ENCODE peak calls at places on chromosomes 3 and 15, in seven cellular contexts. S is adipocyte, I is AG10803, M is NCI-H1105 treated with DMSO at 0.1 percent for 48 hours, R is HCEC 1CT, W is mesenteric fat pad, K is neural crest cell. T is an unnamed sample.

GRCh38 chr15:65583701-65584100 is 27.2 kb downstream of the INTS14 start:
- DNase-seq in S (peak), I (peak), M (peak), R (no peak), W (no peak), K (peak), T (peak)

GRCh38 chr3:46297658-46298423 is 55.6 kb downstream of the CCR3 start:
- DNase-seq in S (no peak), I (no peak), M (no peak), R (peak), W (peak), K (no peak), T (peak)

GRCh38 chr15:83515171-83515570 is 68.0 kb downstream of the SH3GL3 start:
- DNase-seq in S (no peak), I (no peak), M (no peak), R (no peak), W (no peak), K (no peak), T (no peak)

GRCh38 chr3:156826144-156826895 is at the start of gene LEKR1:
- DNase-seq in S (peak), I (peak), M (peak), R (peak), W (peak), K (peak), T (peak)

GRCh38 chr15:77180757-77181156 is 109.8 kb upstream of the TSPAN3 start:
- DNase-seq in S (peak), I (peak), M (no peak), R (peak), W (no peak), K (no peak), T (no peak)

GRCh38 chr15:69468241-69469121 is 15.9 kb downstream of the RPLP1 start:
- DNase-seq in S (no peak), I (no peak), M (peak), R (no peak), W (no peak), K (no peak), T (peak)

GRCh38 chr3:192751148-192751547 is 23.8 kb upstream of the FGF12 start:
- DNase-seq in S (no peak), I (no peak), M (no peak), R (no peak), W (no peak), K (no peak), T (no peak)

GRCh38 chr3:10964537-10965167 is 27.9 kb upstream of the SLC6A1 start:
- DNase-seq in S (no peak), I (no peak), M (no peak), R (no peak), W (no peak), K (peak), T (peak)

GRCh38 chr3:61936344-61936937 is 375.1 kb downstream of the PTPRG start:
- DNase-seq in S (peak), I (no peak), M (no peak), R (peak), W (no peak), K (peak), T (peak)

GRCh38 chr15:76163429-76164020 is 103.7 kb downstream of the TMEM266 start:
- DNase-seq in S (peak), I (peak), M (no peak), R (peak), W (no peak), K (no peak), T (no peak)

GRCh38 chr15:67915374-67916050 is 75.7 kb upstream of the RNU6-1 start:
- DNase-seq in S (peak), I (no peak), M (peak), R (no peak), W (no peak), K (no peak), T (no peak)

GRCh38 chr3:113275876-113276580 is 64.7 kb downstream of the BOC start:
- DNase-seq in S (peak), I (peak), M (no peak), R (peak), W (no peak), K (peak), T (peak)

T was measured in ELR.